ENCODE peak calls at places on chromosomes 5 and 9, in six cellular contexts. S is testis, X is mesenchymal stem cell, U is tibial artery, O is cardiac muscle cell, N is aorta. T is an unnamed sample. For H3K36me3, the result is how much of the 10 kb centered on the place peaks cover.

GRCh38 chr5:150213530-150213929 is 23.7 kb downstream of the SLC6A7 start:
- DNase-seq in O (peak), X (peak), U (no peak), N (no peak), S (no peak), T (no peak)

GRCh38 chr9:132239518-132239917 is 77.7 kb downstream of the NTNG2 start:
- DNase-seq in X (no peak), N (peak), O (no peak), U (no peak), S (no peak), T (peak)

GRCh38 chr5:159097461-159098284 is 2.0 kb downstream of the EBF1 start:
- DNase-seq in N (peak), S (no peak), O (peak), X (peak), U (peak), T (peak)

GRCh38 chr5:56693220-56693579 is 122.1 kb upstream of the MAP3K1 start:
- DNase-seq in X (no peak), N (no peak), O (no peak), U (no peak), S (no peak), T (no peak)

GRCh38 chr9:130106860-130107848 is 53.4 kb downstream of the GPR107 start:
- DNase-seq in X (peak), U (peak), N (peak), S (peak), O (peak), T (peak)

GRCh38 chr5:35922468-35922867 is 16.0 kb downstream of the CAPSL start:
- DNase-seq in X (no peak), N (no peak), O (no peak), U (no peak), S (no peak), T (no peak)

GRCh38 chr5:34586117-34586885 is 69.8 kb upstream of the RAI14 start:
- DNase-seq in S (peak), O (peak), X (peak), N (no peak), U (no peak), T (no peak)

GRCh38 chr9:109733690-109734089 is 46.3 kb upstream of the PALM2AKAP2 start:
- DNase-seq in X (peak), S (no peak), N (no peak), U (no peak), O (peak), T (no peak)

GRCh38 chr5:18202147-18202546 is 567.9 kb downstream of the TAF11L14 start:
- DNase-seq in X (no peak), U (no peak), N (no peak), S (no peak), O (no peak), T (no peak)

GRCh38 chr5:146818790-146819189 is 59.8 kb downstream of the PPP2R2B start:
- DNase-seq in X (no peak), S (no peak), U (no peak), O (no peak), N (no peak), T (no peak)

GRCh38 chr5:140027807-140028206 is 15.3 kb downstream of the NRG2 start:
- DNase-seq in U (no peak), S (no peak), O (no peak), N (no peak), X (no peak), T (no peak)

GRCh38 chr9:133638076-133638475 is 1.9 kb downstream of the DBH start:
- DNase-seq in X (no peak), N (no peak), U (no peak), S (no peak), O (no peak), T (no peak)

GRCh38 chr9:110260911-110261310 is 4.6 kb upstream of the TXN start:
- DNase-seq in N (no peak), O (no peak), U (no peak), X (no peak), S (no peak), T (no peak)

GRCh38 chr5:173158366-173158765 is 14.0 kb downstream of the BNIP1 start:
- DNase-seq in X (no peak), O (no peak), S (no peak), N (no peak), U (no peak), T (no peak)

GRCh38 chr5:4027335-4027734 is 431.7 kb downstream of the IRX1 start:
- DNase-seq in O (no peak), N (no peak), U (no peak), S (no peak), X (no peak), T (no peak)

GRCh38 chr9:135296783-135297715 is 182.5 kb upstream of the PPP1R26 start:
- DNase-seq in S (no peak), O (no peak), X (no peak), U (no peak), N (no peak), T (no peak)

GRCh38 chr5:908172-908571 is 15.5 kb downstream of the TRIP13 start:
- DNase-seq in U (no peak), O (no peak), X (no peak), N (no peak), S (peak), T (no peak)

GRCh38 chr9:35790385-35791291 is 753 bp upstream of the NPR2 start:
- DNase-seq in O (peak), S (peak), N (peak), X (peak), U (peak), T (peak)

GRCh38 chr5:146369691-146370090 is 31.1 kb downstream of the POU4F3 start:
- DNase-seq in S (no peak), X (peak), U (no peak), N (no peak), O (peak), T (no peak)

GRCh38 chr9:120874861-120875565 is 2.0 kb downstream of the PHF19 start:
- DNase-seq in X (no peak), U (no peak), O (no peak), S (no peak), N (peak), T (no peak)

GRCh38 chr5:96124589-96124988 is 162.9 kb upstream of the ELL2 start:
- DNase-seq in O (no peak), N (no peak), U (no peak), S (no peak), X (no peak), T (no peak)

GRCh38 chr9:77843088-77843985 is 188.3 kb downstream of the GNAQ start:
- DNase-seq in O (no peak), S (no peak), U (no peak), N (no peak), X (no peak), T (no peak)

GRCh38 chr5:156778752-156779151 is 71.3 kb upstream of the PPP1R2B start:
- DNase-seq in O (no peak), N (no peak), U (no peak), S (no peak), X (no peak), T (no peak)

GRCh38 chr5:156774273-156774672 is 75.8 kb upstream of the PPP1R2B start:
- DNase-seq in S (no peak), O (no peak), U (no peak), N (no peak), X (no peak), T (no peak)

GRCh38 chr5:156783092-156783491 is 67.0 kb upstream of the PPP1R2B start:
- DNase-seq in O (no peak), X (no peak), S (no peak), N (no peak), U (no peak), T (no peak)

GRCh38 chr5:156778139-156778696 is 71.9 kb upstream of the PPP1R2B start:
- DNase-seq in S (no peak), O (no peak), X (no peak), U (no peak), N (no peak), T (no peak)

GRCh38 chr5:156779436-156779835 is 70.7 kb upstream of the PPP1R2B start:
- DNase-seq in O (no peak), X (no peak), U (no peak), N (no peak), S (no peak), T (no peak)
- H3K36me3 ChIP-seq in O (under half), X (under half), U (under half), N (under half), S (under half), T (under half)

GRCh38 chr9:119761737-119762136 is 392.5 kb upstream of the BRINP1 start:
- DNase-seq in U (no peak), X (no peak), O (no peak), N (no peak), S (no peak), T (no peak)
- H3K36me3 ChIP-seq in U (under half), X (under half), O (under half), N (under half), S (under half), T (under half)

GRCh38 chr5:143176048-143176447 is 227.4 kb downstream of the NR3C1 start:
- DNase-seq in X (no peak), S (no peak), O (no peak), N (no peak), U (no peak), T (no peak)
- H3K36me3 ChIP-seq in X (under half), S (under half), O (under half), N (under half), U (under half), T (under half)

DNA sequence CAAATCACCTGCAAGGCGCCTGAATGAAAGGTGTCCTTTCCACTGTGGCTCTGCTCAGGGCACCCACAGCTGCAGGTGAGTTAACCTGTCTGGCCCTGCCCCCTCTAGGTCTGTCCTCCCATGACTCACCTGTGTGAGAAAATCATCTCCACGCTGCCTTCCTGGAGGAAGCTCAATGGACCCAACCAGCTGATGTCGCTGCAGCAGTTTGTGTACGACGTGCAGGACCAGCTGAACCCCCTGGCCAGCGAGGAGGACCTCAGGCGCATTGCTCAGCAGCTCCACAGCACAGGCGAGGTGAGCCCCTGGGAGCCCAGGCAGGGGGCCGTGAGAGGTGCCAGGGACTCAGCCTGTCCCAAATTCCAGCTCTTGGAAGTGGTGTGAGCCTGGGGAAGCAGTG is 23.0 kb upstream of the CTSL start:
- DNase-seq in U (no peak), N (peak), X (no peak), S (no peak), O (no peak), T (no peak)
- H3K36me3 ChIP-seq in U (under half), N (under half), X (under half), S (under half), O (under half), T (half or more)

DNA sequence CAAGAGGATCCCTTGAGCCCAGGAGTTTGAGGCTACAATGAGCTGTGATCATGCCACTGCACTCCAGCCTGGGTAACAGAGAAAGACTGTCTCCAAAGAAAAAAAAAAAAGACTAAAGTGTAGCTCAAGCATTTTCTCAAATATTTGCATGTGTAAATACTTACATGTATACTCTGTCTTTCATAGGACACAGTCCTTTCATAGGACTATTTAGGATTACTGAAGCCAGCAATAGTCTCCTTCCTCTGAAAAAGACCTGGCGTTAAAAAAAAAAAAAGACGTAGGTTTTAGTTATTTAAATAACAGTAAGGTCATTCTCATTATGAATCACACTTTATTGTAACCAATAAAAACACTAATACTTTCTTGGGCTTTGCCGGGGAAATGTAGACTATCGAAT is 29.9 kb downstream of the HSDL2 start:
- DNase-seq in X (no peak), U (no peak), N (no peak), S (no peak), O (no peak), T (no peak)
- H3K36me3 ChIP-seq in X (under half), U (under half), N (under half), S (under half), O (under half), T (under half)

GRCh38 chr5:180848878-180849277 is 12.2 kb downstream of the ZFP62 start:
- DNase-seq in O (no peak), U (no peak), N (no peak), X (no peak), S (no peak), T (no peak)

GRCh38 chr5:180844432-180844831 is 16.6 kb downstream of the ZFP62 start:
- DNase-seq in S (no peak), U (no peak), O (no peak), N (no peak), X (no peak), T (no peak)

GRCh38 chr5:180848265-180848664 is 12.8 kb downstream of the ZFP62 start:
- DNase-seq in X (no peak), U (no peak), O (no peak), S (no peak), N (no peak), T (no peak)

GRCh38 chr5:180844858-180845257 is 16.2 kb downstream of the ZFP62 start:
- DNase-seq in O (no peak), X (no peak), S (no peak), N (no peak), U (no peak), T (no peak)

GRCh38 chr5:180847053-180847452 is 14.0 kb downstream of the ZFP62 start:
- DNase-seq in U (no peak), O (no peak), X (no peak), S (no peak), N (no peak), T (no peak)
- H3K36me3 ChIP-seq in U (half or more), O (under half), X (under half), S (under half), N (under half), T (under half)

T was measured in lower lobe of right lung.